ENCODE peak calls at places on chromosomes 12 and 14, in five cellular contexts. N is NT2/D1, C is GM12878, O is HepG2, J is H1. D is an unnamed sample.

GRCh38 chr12:56720696-56721615 is 4.1 kb downstream of the NACA start:
- DNase-seq in N (no peak), C (no peak), O (no peak), J (no peak), D (no peak)

GRCh38 chr12:117727301-117727700 is 241.5 kb downstream of the KSR2 start:
- DNase-seq in N (no peak), C (no peak), O (no peak), J (no peak), D (no peak)

GRCh38 chr12:42589465-42590323 is at the start of gene PRICKLE1:
- DNase-seq in N (peak), C (no peak), O (no peak), J (peak), D (peak)

GRCh38 chr12:97368462-97369150 is 94.0 kb upstream of the RMST start:
- DNase-seq in N (no peak), C (no peak), O (peak), J (no peak), D (no peak)

GRCh38 chr12:111761099-111761498 is 5.6 kb upstream of the ALDH2 start:
- DNase-seq in N (no peak), C (no peak), O (no peak), J (no peak), D (no peak)

GRCh38 chr12:40137252-40137651 is 31.4 kb upstream of the SLC2A13 start:
- DNase-seq in N (no peak), C (no peak), O (no peak), J (no peak), D (no peak)

GRCh38 chr12:54306925-54307731 is 6.3 kb upstream of the NFE2 start:
- DNase-seq in N (no peak), C (no peak), O (peak), J (no peak), D (no peak)

GRCh38 chr12:78802593-78802992 is 62.0 kb upstream of the SYT1 start:
- DNase-seq in N (no peak), C (no peak), O (no peak), J (no peak), D (no peak)

GRCh38 chr12:123149828-123150272 is 1.0 kb downstream of the PITPNM2 start:
- DNase-seq in N (no peak), C (no peak), O (no peak), J (no peak), D (no peak)

DNA sequence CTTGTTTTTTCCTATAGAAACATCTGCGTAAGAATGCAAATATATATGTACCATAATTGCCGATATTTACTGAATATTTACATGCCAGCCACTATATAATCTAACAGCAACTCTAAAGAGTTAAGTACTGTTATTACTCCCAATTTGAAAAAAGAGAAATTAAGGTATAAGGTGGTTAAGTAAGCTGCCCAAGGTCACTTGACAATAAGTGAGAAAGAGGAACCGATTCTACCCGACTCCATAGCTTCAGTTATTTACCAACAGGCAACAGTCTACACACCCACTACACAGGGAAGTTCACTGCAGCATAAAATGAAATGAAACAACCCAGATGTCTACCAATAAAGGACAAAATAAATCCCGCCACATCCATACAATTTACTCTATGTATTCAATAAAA is 1.1 kb downstream of the MIS18BP1 start:
- DNase-seq in N (no peak), C (peak), O (peak), J (no peak), D (no peak)
- TF ChIP-seq SUZ12 in N (no peak), C (no peak), O (no peak), J (no peak), D (no peak)

GRCh38 chr12:3698218-3698974 is 54.5 kb downstream of the CRACR2A start:
- DNase-seq in N (no peak), C (no peak), O (no peak), J (no peak), D (no peak)
- TF ChIP-seq SUZ12 in N (no peak), C (no peak), O (no peak), J (no peak), D (no peak)

GRCh38 chr14:77158175-77158908 is 16.8 kb upstream of the ZDHHC22 start:
- DNase-seq in N (no peak), C (no peak), O (no peak), J (peak), D (no peak)
- TF ChIP-seq SUZ12 in N (no peak), C (no peak), O (no peak), J (no peak), D (no peak)

DNA sequence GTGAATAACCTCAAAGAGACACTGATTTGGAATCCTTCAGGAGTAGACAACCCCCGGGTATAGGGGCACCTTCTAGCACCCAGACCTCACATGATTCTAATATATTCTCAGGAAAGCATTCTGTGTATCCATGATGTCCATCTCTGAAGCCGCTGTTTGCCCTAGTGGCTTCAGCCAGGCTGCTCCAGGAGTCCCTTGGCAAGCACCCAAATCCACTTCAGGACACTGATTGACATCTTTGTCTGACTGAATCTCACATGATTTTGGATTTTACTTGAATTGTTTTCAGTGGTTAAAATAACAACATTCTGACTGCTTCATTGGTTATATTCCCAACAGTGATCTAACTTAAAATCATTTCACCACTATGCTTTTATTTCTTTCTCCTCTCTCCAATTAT is 390.5 kb upstream of the CLEC14A start:
- DNase-seq in N (no peak), C (no peak), O (no peak), J (no peak), D (no peak)
- TF ChIP-seq SUZ12 in N (no peak), C (no peak), O (no peak), J (no peak), D (no peak)

GRCh38 chr12:75771023-75771422 is 259.6 kb upstream of the KRR1 start:
- DNase-seq in N (no peak), C (no peak), O (no peak), J (no peak), D (no peak)
- TF ChIP-seq SUZ12 in N (no peak), C (no peak), O (no peak), J (no peak), D (no peak)

GRCh38 chr14:32473476-32473875 is 144.4 kb downstream of the AKAP6 start:
- DNase-seq in N (no peak), C (no peak), O (peak), J (no peak), D (no peak)
- TF ChIP-seq SUZ12 in N (no peak), C (no peak), O (no peak), J (no peak), D (no peak)

GRCh38 chr14:37051153-37051552 is 121.3 kb downstream of the SLC25A21 start:
- DNase-seq in N (no peak), C (no peak), O (no peak), J (no peak), D (no peak)
- TF ChIP-seq SUZ12 in N (no peak), C (no peak), O (no peak), J (no peak), D (no peak)

D was measured in HEK293T.